ENCODE peak calls at places on chromosome 1, in seven cellular contexts. G, S, E, Y, J, I and M are unnamed samples.

GRCh38 chr1:218656301-218657037 is 311.3 kb downstream of the TGFB2 start:
- DNase-seq in G (no peak), S (no peak), E (no peak), Y (no peak), J (no peak), I (no peak), M (no peak)

GRCh38 chr1:1782399-1783221 is 4.3 kb upstream of the NADK start:
- DNase-seq in G (no peak), S (no peak), E (peak), Y (no peak), J (peak), I (peak), M (no peak)

GRCh38 chr1:156499703-156500577 is 635 bp downstream of the MEF2D start:
- DNase-seq in G (no peak), S (no peak), E (no peak), Y (no peak), J (peak), I (peak), M (no peak)

GRCh38 chr1:174883361-174883760 is 116.4 kb upstream of the CACYBP start:
- DNase-seq in G (no peak), S (peak), E (no peak), Y (no peak), J (no peak), I (no peak), M (no peak)

GRCh38 chr1:3905953-3906671 is 6.0 kb upstream of the C1orf174 start:
- DNase-seq in G (no peak), S (no peak), E (no peak), Y (no peak), J (no peak), I (no peak), M (no peak)

GRCh38 chr1:44421374-44422028 is 16.4 kb downstream of the RNF220 start:
- DNase-seq in G (no peak), S (no peak), E (no peak), Y (no peak), J (no peak), I (no peak), M (no peak)

GRCh38 chr1:20589331-20590312 is 725 bp downstream of the CDA start:
- DNase-seq in G (peak), S (no peak), E (peak), Y (no peak), J (no peak), I (no peak), M (no peak)

GRCh38 chr1:63662056-63662836 is 69.0 kb downstream of the PGM1 start:
- DNase-seq in G (no peak), S (peak), E (no peak), Y (no peak), J (no peak), I (no peak), M (no peak)

DNA sequence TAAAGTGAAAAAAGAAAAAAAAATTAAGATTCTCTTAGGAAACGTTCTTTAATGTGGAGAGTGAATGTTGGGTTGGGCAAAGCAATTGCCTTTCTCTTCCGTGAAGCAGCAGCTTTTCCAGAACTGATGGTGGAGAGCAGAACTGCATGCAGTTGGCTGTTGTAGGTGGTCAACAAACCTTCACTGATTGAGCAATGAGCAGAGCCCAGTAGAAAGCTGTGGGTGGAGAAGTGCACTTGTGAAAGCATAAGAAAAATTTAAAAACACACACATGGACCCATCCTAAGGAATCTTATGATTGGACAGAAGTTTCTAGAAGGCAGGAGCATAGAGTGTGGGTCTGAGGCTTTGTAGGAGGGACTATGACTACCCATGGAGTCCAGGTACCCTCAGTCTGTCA is 4.5 kb downstream of the PRELP start:
- DNase-seq in G (peak), S (no peak), E (no peak), Y (no peak), J (no peak), I (no peak), M (no peak)
- TF ChIP-seq CTCF in G (peak), S (no peak), E (no peak), Y (no peak), J (no peak), I (no peak), M (no peak)

GRCh38 chr1:15584489-15585363 is at the start of gene AGMAT:
- DNase-seq in G (no peak), S (no peak), E (no peak), Y (peak), J (peak), I (peak), M (no peak)
- TF ChIP-seq CTCF in G (peak), S (peak), E (peak), Y (peak), J (no peak), I (peak), M (no peak)

DNA sequence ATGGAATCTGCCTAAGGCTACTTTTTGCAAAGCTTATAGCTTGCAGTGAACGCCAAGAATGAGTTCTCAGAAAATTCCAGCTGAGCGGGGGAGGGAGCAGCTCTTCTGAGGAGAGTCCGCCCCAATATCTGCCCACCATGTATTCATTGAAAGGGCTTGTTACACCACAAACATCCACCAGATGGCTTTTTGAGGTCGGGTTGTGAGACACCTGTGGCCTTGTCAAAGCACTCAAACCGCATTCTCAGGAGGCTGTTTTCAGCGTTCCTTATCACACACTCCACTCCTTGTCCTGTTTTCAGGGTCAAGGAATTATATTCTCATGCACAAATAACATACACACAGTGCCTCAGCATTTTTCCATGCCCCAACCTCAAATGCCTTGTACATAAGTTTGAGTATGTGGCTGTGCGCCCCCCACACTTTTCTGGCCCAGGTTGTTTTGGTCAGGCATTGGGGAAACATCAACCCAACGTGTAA is 3.9 kb upstream of the C4BPB start:
- DNase-seq in G (peak), S (peak), E (peak), Y (peak), J (peak), I (peak), M (no peak)
- TF ChIP-seq CTCF in G (peak), S (peak), E (peak), Y (peak), J (peak), I (peak), M (peak)

GRCh38 chr1:58352476-58353092 is 193.9 kb downstream of the OMA1 start:
- DNase-seq in G (no peak), S (no peak), E (no peak), Y (no peak), J (no peak), I (no peak), M (no peak)
- TF ChIP-seq CTCF in G (no peak), S (no peak), E (no peak), Y (peak), J (no peak), I (no peak), M (no peak)

GRCh38 chr1:17601643-17602382 is 62.3 kb downstream of the ARHGEF10L start:
- DNase-seq in G (no peak), S (no peak), E (no peak), Y (no peak), J (no peak), I (no peak), M (no peak)
- TF ChIP-seq CTCF in G (no peak), S (no peak), E (no peak), Y (peak), J (no peak), I (no peak), M (peak)

DNA sequence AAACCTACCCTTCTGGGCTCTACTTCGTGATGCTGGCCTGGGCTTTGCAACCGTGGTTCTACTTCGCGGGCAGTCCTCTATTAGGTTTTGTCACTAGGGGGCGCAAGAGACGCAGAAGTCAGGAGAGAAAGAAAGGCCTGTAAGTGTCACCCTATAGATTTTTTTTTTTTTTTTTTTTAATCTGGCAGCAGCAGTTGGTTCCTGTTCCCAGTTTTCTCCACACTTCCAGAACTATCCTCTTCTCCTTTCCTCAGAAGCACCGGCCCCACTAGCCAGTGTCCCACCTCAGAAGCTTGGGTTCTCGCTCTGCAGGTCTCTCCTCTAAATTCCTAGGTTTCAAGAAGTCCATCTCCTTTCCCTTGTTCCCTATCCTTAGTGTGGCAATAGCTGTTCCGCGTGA is 9.1 kb upstream of the LCE2D start:
- DNase-seq in G (no peak), S (peak), E (no peak), Y (no peak), J (no peak), I (peak), M (no peak)
- TF ChIP-seq CTCF in G (peak), S (peak), E (peak), Y (peak), J (peak), I (peak), M (peak)